ENCODE peak calls at places on chromosome 9, in seven cellular contexts. S is body of pancreas, C is fibroblast of lung, V is kidney, Z is A549, F is upper lobe of left lung, A is Caco-2. D is an unnamed sample.

GRCh38 chr9:19967567-19968459 is 179.0 kb upstream of the SLC24A2 start:
- DNase-seq in A (no peak), V (no peak), F (no peak), C (no peak), S (no peak), Z (no peak), D (peak; percentile 18)

GRCh38 chr9:134919316-134919715 is 1.6 kb upstream of the FCN1 start:
- DNase-seq in A (no peak), V (no peak), S (no peak), F (peak; percentile 18), Z (no peak), C (no peak), D (no peak)

GRCh38 chr9:22098636-22099332 is 89.7 kb upstream of the CDKN2B start:
- DNase-seq in V (no peak), F (no peak), A (peak; percentile 11), S (no peak), Z (no peak), C (no peak), D (no peak)

GRCh38 chr9:69149321-69149807 is 24.7 kb upstream of the TJP2 start:
- DNase-seq in A (peak; percentile 0), Z (no peak), S (no peak), F (no peak), V (no peak), C (peak; percentile 87), D (no peak)

GRCh38 chr9:69585571-69585970 is 86.6 kb downstream of the APBA1 start:
- DNase-seq in F (no peak), V (no peak), A (no peak), C (peak; percentile 64), Z (no peak), S (no peak), D (no peak)

GRCh38 chr9:91279296-91280204 is 82.2 kb downstream of the AUH start:
- DNase-seq in V (no peak), A (no peak), C (no peak), S (no peak), Z (no peak), F (no peak), D (no peak)

GRCh38 chr9:131197160-131197911 is 72.0 kb downstream of the NUP214 start:
- DNase-seq in A (no peak), Z (no peak), V (no peak), C (no peak), S (no peak), F (no peak), D (no peak)

GRCh38 chr9:92614763-92615441 is 55.0 kb downstream of the IPPK start:
- DNase-seq in S (no peak), Z (no peak), A (no peak), F (no peak), C (no peak), V (no peak), D (no peak)

GRCh38 chr9:105333076-105333475 is 88.6 kb downstream of the SLC44A1 start:
- DNase-seq in C (peak; percentile 50), V (no peak), F (no peak), S (no peak), Z (no peak), A (no peak), D (no peak)

GRCh38 chr9:4833781-4834560 is 41.2 kb downstream of the RCL1 start:
- DNase-seq in V (no peak), S (peak; percentile 28), A (no peak), Z (no peak), F (no peak), C (peak; percentile 49), D (no peak)

GRCh38 chr9:94808926-94809700 is 82.6 kb downstream of the AOPEP start:
- DNase-seq in A (no peak), S (no peak), C (peak; percentile 89), F (no peak), V (no peak), Z (no peak), D (no peak)

GRCh38 chr9:94809778-94810177 is 83.3 kb downstream of the AOPEP start:
- DNase-seq in S (no peak), Z (no peak), V (no peak), F (no peak), C (peak; percentile 59), A (no peak), D (no peak)

GRCh38 chr9:94805585-94805984 is 79.1 kb downstream of the AOPEP start:
- DNase-seq in V (no peak), S (no peak), C (peak; percentile 98), F (no peak), Z (peak; percentile 99), A (no peak), D (no peak)

GRCh38 chr9:94806307-94806893 is 79.9 kb downstream of the AOPEP start:
- DNase-seq in V (no peak), S (no peak), A (no peak), F (no peak), C (peak; percentile 41), Z (peak; percentile 90), D (no peak)

GRCh38 chr9:94807556-94807955 is 81.1 kb downstream of the AOPEP start:
- DNase-seq in Z (no peak), F (no peak), S (no peak), C (no peak), A (no peak), V (no peak), D (no peak)
- H3K4me1 ChIP-seq in Z (peaks cover 89% of the 10 kb centered on the region), F (peaks cover 28% of the 10 kb centered on the region), S (peaks cover 13% of the 10 kb centered on the region), C (peaks cover 9% of the 10 kb centered on the region), A (peaks cover 10% of the 10 kb centered on the region), V (peaks cover 30% of the 10 kb centered on the region), D (no peaks in the 10 kb centered on the region)

GRCh38 chr9:90098456-90098855 is 493.6 kb downstream of the GADD45G start:
- DNase-seq in S (no peak), A (no peak), C (no peak), F (no peak), Z (no peak), V (no peak), D (no peak)

GRCh38 chr9:90097237-90097636 is 492.4 kb downstream of the GADD45G start:
- DNase-seq in Z (no peak), F (no peak), V (no peak), C (no peak), A (no peak), S (no peak), D (no peak)

GRCh38 chr9:90092512-90092911 is 487.7 kb downstream of the GADD45G start:
- DNase-seq in F (no peak), S (no peak), V (no peak), A (no peak), C (no peak), Z (no peak), D (no peak)

GRCh38 chr9:90099262-90099982 is 494.6 kb downstream of the GADD45G start:
- DNase-seq in A (no peak), S (no peak), Z (peak; percentile 48), F (no peak), C (peak; percentile 37), V (no peak), D (no peak)

GRCh38 chr9:90095682-90096081 is 490.9 kb downstream of the GADD45G start:
- DNase-seq in V (no peak), C (no peak), Z (no peak), S (peak; percentile 83), A (no peak), F (no peak), D (no peak)
- H3K4me3 ChIP-seq in V (no peak overlapping the region), C (no peak overlapping the region), Z (no peak overlapping the region), S (no peak overlapping the region), A (no peak overlapping the region), F (no peak overlapping the region), D (no peak overlapping the region)

DNA sequence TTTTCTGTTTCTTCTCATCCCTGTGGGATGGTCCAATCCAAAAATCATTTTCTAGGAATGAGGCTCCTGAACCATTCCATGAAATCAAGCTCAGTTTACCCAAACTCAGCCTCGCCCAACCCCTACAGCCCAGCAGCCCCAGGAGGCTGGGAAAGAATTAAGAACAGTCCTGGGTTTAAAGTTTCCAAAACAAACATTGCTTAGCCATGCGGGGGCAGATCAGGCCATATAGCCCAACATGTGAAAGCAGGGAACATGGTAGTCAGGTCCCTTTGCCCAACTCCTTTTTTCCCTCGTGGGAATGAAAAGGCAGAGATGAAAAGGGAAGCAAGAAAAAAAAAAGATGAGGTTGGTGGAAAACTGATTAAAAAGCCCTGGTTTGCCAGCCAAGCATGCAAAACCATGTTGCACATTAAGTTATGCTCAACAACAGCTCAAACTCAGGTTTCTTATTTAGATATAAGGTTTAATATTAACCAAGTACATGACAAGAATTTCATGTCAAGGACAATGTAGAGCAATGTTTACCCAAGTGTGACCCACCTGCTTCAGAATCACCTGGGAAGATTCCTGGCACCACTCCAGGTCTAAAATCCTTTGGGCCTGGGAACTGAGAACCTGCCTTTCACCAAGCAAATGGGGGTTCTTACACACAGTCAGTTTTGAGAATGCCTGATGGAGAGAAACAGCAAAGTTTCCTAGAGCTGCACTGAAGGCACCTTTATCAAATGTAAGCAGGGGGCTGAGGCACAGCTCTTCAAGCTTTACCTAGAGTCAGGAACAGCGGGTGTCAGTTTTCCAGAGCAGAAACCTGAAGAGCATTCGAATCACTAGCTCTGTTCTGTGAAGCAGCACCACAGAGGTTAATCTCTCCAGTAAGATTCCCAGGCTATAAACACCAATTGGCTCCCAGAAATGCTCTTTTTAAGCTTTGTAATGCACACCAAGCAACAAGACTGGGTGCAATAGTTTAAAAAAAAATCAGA is 1.7 kb downstream of the FREM1 start:
- DNase-seq in Z (no peak), V (no peak), F (no peak), S (peak; percentile 65), A (no peak), C (no peak), D (no peak)
- H3K4me1 ChIP-seq in Z (no peaks in the 10 kb centered on the region), V (peaks cover 32% of the 10 kb centered on the region), F (no peaks in the 10 kb centered on the region), S (peaks cover 84% of the 10 kb centered on the region), A (peaks cover 8% of the 10 kb centered on the region), C (no peaks in the 10 kb centered on the region), D (peaks cover 3% of the 10 kb centered on the region)

GRCh38 chr9:90073551-90073950 is 468.7 kb downstream of the GADD45G start:
- DNase-seq in C (no peak), F (no peak), Z (no peak), A (no peak), S (no peak), V (no peak), D (no peak)

GRCh38 chr9:90070469-90070868 is 465.7 kb downstream of the GADD45G start:
- DNase-seq in C (no peak), Z (no peak), V (no peak), F (no peak), S (no peak), A (no peak), D (no peak)

GRCh38 chr9:90071257-90071656 is 466.4 kb downstream of the GADD45G start:
- DNase-seq in S (no peak), F (no peak), Z (no peak), C (no peak), V (no peak), A (no peak), D (no peak)

GRCh38 chr9:90070056-90070455 is 465.2 kb downstream of the GADD45G start:
- DNase-seq in A (no peak), Z (no peak), F (no peak), V (no peak), S (peak; percentile 64), C (no peak), D (no peak)

GRCh38 chr9:90074319-90074962 is 469.6 kb downstream of the GADD45G start:
- DNase-seq in V (no peak), A (no peak), S (no peak), F (no peak), Z (no peak), C (no peak), D (no peak)
- H3K4me3 ChIP-seq in V (no peak overlapping the region), A (no peak overlapping the region), S (no peak overlapping the region), F (no peak overlapping the region), Z (no peak overlapping the region), C (no peak overlapping the region), D (no peak overlapping the region)

GRCh38 chr9:127970401-127971313 is 10.1 kb downstream of the EEIG1 start:
- DNase-seq in C (no peak), V (peak; percentile 68), S (no peak), A (no peak), Z (no peak), F (no peak), D (no peak)
- H3K4me1 ChIP-seq in C (peaks cover 59% of the 10 kb centered on the region), V (peaks cover 91% of the 10 kb centered on the region), S (peaks cover 99% of the 10 kb centered on the region), A (peaks cover 34% of the 10 kb centered on the region), Z (peaks cover 100% of the 10 kb centered on the region), F (peaks cover 79% of the 10 kb centered on the region), D (peaks cover 24% of the 10 kb centered on the region)